ENCODE peak calls at places on chromosomes 3 and 15, in four cellular contexts. Y, F, E and R are unnamed samples.

GRCh38 chr3:12782172-12782815 is 14.2 kb upstream of the CAND2 start:
- DNase-seq in Y (peak; percentile 75), F (no peak), E (peak; percentile 55), R (no peak)

GRCh38 chr3:113054552-113054951 is 63.8 kb downstream of the GTPBP8 start:
- DNase-seq in Y (peak; percentile 80), F (peak; percentile 33), E (peak; percentile 49), R (peak; percentile 87)

GRCh38 chr3:37935290-37935668 is 55.3 kb upstream of the VILL start:
- DNase-seq in Y (peak; percentile 70), F (no peak), E (peak; percentile 41), R (no peak)

GRCh38 chr3:130935761-130936160 is 41.9 kb downstream of the ATP2C1 start:
- DNase-seq in Y (peak; percentile 59), F (no peak), E (peak; percentile 77), R (peak; percentile 71)

GRCh38 chr3:111073186-111073585 is 1.6 kb downstream of the NECTIN3 start:
- DNase-seq in Y (peak; percentile 31), F (no peak), E (peak; percentile 41), R (peak; percentile 22)

GRCh38 chr3:145952541-145952940 is 208.4 kb downstream of the PLOD2 start:
- DNase-seq in Y (peak; percentile 80), F (no peak), E (peak; percentile 99), R (peak; percentile 59)

GRCh38 chr3:172848910-172849309 is 98.4 kb downstream of the ECT2 start:
- DNase-seq in Y (peak; percentile 89), F (no peak), E (peak; percentile 80), R (peak; percentile 89)

GRCh38 chr3:143002083-143002712 is 828 bp downstream of the U2SURP start:
- DNase-seq in Y (peak; percentile 23), F (no peak), E (peak; percentile 10), R (peak; percentile 49)

GRCh38 chr3:140595295-140595694 is 82.6 kb upstream of the TRIM42 start:
- DNase-seq in Y (peak; percentile 75), F (no peak), E (peak; percentile 57), R (no peak)

GRCh38 chr3:181252626-181253025 is 263.1 kb upstream of the DNAJC19 start:
- DNase-seq in Y (no peak), F (no peak), E (no peak), R (peak; percentile 9)

GRCh38 chr3:15478300-15478979 is 43.1 kb downstream of the COLQ start:
- DNase-seq in Y (no peak), F (no peak), E (no peak), R (no peak)

GRCh38 chr15:39474657-39475056 is 106.2 kb upstream of the THBS1 start:
- DNase-seq in Y (no peak), F (no peak), E (no peak), R (no peak)

GRCh38 chr3:145807990-145808389 is 353.0 kb downstream of the PLOD2 start:
- DNase-seq in Y (peak; percentile 65), F (no peak), E (peak; percentile 50), R (peak; percentile 32)

GRCh38 chr3:123188058-123188457 is 13.7 kb upstream of the SEC22A start:
- DNase-seq in Y (peak; percentile 33), F (no peak), E (no peak), R (no peak)

GRCh38 chr15:69576035-69576526 is 123.5 kb downstream of the RPLP1 start:
- DNase-seq in Y (peak; percentile 44), F (peak; percentile 71), E (no peak), R (peak; percentile 47)

GRCh38 chr3:30286007-30286669 is 320.3 kb upstream of the TGFBR2 start:
- DNase-seq in Y (peak; percentile 99), F (peak; percentile 60), E (peak; percentile 97), R (peak; percentile 87)

DNA sequence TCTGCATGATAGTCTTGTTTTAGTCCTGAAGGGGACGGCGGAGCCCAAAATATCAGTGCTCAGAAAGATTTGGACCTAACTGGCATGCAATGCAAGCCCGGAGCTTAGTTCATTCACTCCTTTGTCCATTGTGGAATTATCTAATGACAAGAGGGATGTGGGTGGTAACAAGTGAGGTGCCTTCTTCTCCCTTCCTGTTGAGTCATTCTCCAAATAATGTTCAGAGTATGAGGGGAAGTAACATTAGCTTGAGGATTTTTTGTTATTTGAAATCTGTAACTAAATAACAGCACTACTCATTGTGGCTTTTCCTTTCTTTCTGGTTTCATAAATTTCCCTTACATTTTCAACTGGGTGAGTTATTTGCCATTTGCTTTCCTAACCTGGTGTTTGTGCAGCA is 90.1 kb upstream of the MITF start:
- DNase-seq in Y (peak; percentile 46), F (no peak), E (peak; percentile 68), R (peak; percentile 54)
- H3K4me3 ChIP-seq in Y (no peak overlapping the region), F (no peak overlapping the region), E (no peak overlapping the region), R (no peak overlapping the region)

DNA sequence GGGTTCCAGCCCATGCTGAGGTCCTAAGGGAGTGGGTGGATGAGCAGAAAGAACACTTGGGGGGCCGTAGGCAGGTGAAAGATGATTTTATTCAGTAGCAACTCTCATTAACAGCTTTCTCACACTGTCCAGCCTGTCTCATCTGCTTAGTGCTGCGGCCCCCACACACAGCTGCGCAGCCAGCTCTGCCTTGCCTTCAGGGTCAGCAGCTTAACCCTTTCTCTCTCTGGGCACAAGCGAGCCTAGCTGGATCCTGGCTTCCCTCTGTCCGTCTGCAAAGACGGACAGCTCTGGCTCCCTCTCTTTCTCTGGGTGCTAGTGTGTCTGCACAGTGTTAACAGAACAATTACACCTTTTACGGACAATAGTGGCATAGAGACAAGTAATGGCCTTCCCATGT is 21.3 kb downstream of the NPAP1 start:
- DNase-seq in Y (no peak), F (no peak), E (no peak), R (no peak)
- TF ChIP-seq CTCF in Y (no peak), F (no peak), E (no peak), R (no peak)

GRCh38 chr3:198076722-198077308 is 116.8 kb downstream of the LMLN start:
- DNase-seq in Y (no peak), F (no peak), E (no peak), R (no peak)

GRCh38 chr3:198080521-198081384 is 120.7 kb downstream of the LMLN start:
- DNase-seq in Y (peak; percentile 73), F (peak; percentile 64), E (peak; percentile 33), R (peak; percentile 77)

GRCh38 chr3:198079771-198080520 is 119.9 kb downstream of the LMLN start:
- DNase-seq in Y (peak; percentile 5), F (no peak), E (peak; percentile 6), R (peak; percentile 78)

GRCh38 chr3:198081421-198081844 is 121.4 kb downstream of the LMLN start:
- DNase-seq in Y (no peak), F (no peak), E (no peak), R (no peak)
- H3K4me3 ChIP-seq in Y (no peak overlapping the region), F (no peak overlapping the region), E (no peak overlapping the region), R (no peak overlapping the region)

DNA sequence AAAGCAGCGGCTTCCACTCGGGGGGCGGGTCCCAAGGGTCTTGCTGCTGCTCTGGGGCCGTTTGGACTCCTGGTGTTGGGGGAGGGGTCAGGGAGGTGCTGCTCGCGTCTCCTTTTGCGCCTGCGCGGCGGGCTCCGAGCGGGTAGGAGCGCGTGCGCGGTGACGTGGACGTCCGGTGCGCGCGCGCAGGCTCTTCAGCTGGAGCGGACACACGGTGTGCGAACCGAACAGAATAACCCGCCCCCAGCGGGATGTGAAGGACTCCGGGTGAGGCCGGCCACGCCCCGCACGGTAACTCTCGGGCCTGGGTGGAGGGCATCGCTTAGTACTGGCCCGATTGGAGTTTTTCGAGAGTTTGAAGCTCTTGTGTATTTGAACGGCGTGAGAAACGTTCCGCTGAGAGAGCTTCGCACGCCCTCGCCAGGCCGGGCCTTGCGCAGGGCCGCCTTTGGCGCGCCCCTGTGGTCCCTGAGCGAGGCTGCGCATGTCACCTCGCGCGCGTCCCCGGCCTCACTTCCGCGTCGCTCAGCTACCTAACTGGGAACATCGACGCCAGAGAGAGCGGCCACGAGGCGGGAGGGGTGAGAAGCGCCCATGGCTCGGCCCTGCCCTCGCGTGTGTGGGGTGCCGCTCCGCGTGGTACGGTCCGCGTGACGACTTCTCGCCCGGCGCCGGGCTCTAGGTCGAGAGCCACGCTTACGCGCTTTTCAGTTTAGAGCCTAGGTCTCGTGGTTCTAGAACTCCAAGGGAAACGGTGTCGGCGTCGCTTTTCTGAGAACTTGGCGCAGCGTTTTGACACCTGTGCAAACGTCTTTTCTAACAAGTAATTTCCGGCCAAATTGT is at the start of gene MGA:
- DNase-seq in Y (peak; percentile 95), F (peak; percentile 88), E (peak; percentile 87), R (peak; percentile 94)
- TF ChIP-seq CTCF in Y (no peak), F (no peak), E (no peak), R (no peak)

DNA sequence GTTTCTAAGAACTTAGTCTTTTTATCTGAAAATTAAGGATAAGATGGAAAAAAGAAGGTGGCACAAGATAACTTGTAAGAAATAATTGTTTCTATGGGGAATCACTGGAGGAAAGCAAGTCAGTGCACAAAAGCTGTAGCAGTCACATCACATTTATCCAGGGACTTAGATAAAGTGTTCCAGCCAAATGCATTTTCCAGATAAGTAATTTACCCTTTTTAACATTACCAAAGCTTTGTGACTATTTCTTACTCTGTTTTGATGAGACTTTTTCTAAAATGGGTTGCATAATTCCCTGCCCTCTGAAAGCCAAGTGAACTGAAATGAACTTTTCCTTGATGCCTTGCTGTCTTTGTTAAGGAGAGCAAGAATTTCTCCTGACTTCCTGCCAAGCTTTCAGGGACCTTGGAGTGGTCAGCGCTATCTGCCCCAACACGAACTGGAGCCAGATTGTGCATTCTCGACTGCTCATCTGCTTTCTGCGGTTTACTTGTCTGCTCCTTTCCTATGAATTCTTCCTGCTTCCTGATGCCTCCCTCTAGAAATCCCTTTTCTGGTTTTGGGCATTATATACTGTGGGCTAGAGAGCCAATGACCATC is 34.9 kb downstream of the EIF4E3 start:
- DNase-seq in Y (peak; percentile 90), F (no peak), E (peak; percentile 62), R (peak; percentile 84)
- H3K4me3 ChIP-seq in Y (no peak overlapping the region), F (no peak overlapping the region), E (peak overlapping the region; percentile 2), R (no peak overlapping the region)

GRCh38 chr15:37135225-37135624 is 34.9 kb upstream of the MEIS2 start:
- DNase-seq in Y (no peak), F (no peak), E (no peak), R (peak; percentile 39)
- TF ChIP-seq CTCF in Y (peak; percentile 50), F (no peak), E (peak; percentile 38), R (peak; percentile 62)